ENCODE peak calls at places on chromosomes 16 and 17, in eight cellular contexts. One of them, this sample, is unnamed. For H3K4me1, the result is how much of the 10 kb centered on the place peaks cover.

GRCh38 chr17:79126139-79126538 is 51.5 kb downstream of the ENGASE start:
- DNase-seq in thoracic aorta: no peak
- DNase-seq in esophagus muscularis mucosa: no peak
- DNase-seq in GM12878: no peak
- DNase-seq in A549: no peak
- DNase-seq in spleen: no peak
- DNase-seq in SK-N-SH: peak
- DNase-seq in RWPE2: no peak
- DNase-seq in this sample: peak

GRCh38 chr17:64506576-64507417 is at the start of gene CEP95:
- DNase-seq in spleen: peak
- DNase-seq in thoracic aorta: peak
- DNase-seq in RWPE2: peak
- DNase-seq in esophagus muscularis mucosa: peak
- DNase-seq in GM12878: peak
- DNase-seq in SK-N-SH: peak
- DNase-seq in A549: no peak
- DNase-seq in this sample: no peak

GRCh38 chr17:7515912-7516610 is 31.9 kb downstream of the POLR2A start:
- DNase-seq in GM12878: no peak
- DNase-seq in spleen: no peak
- DNase-seq in SK-N-SH: no peak
- DNase-seq in RWPE2: no peak
- DNase-seq in esophagus muscularis mucosa: no peak
- DNase-seq in thoracic aorta: no peak
- DNase-seq in A549: no peak
- DNase-seq in this sample: no peak

GRCh38 chr16:84138824-84139627 is 6.0 kb downstream of the HSDL1 start:
- DNase-seq in GM12878: peak
- DNase-seq in A549: no peak
- DNase-seq in SK-N-SH: no peak
- DNase-seq in spleen: no peak
- DNase-seq in esophagus muscularis mucosa: no peak
- DNase-seq in thoracic aorta: no peak
- DNase-seq in RWPE2: no peak
- DNase-seq in this sample: no peak

GRCh38 chr17:79415365-79415764 is 195.5 kb downstream of the RBFOX3 start:
- DNase-seq in thoracic aorta: no peak
- DNase-seq in spleen: no peak
- DNase-seq in GM12878: no peak
- DNase-seq in RWPE2: no peak
- DNase-seq in esophagus muscularis mucosa: no peak
- DNase-seq in A549: no peak
- DNase-seq in SK-N-SH: no peak
- DNase-seq in this sample: no peak

GRCh38 chr17:76569607-76570279 is 15.9 kb downstream of the ST6GALNAC2 start:
- DNase-seq in thoracic aorta: no peak
- DNase-seq in SK-N-SH: peak
- DNase-seq in RWPE2: no peak
- DNase-seq in GM12878: no peak
- DNase-seq in esophagus muscularis mucosa: no peak
- DNase-seq in A549: no peak
- DNase-seq in spleen: peak
- DNase-seq in this sample: no peak

GRCh38 chr17:57109393-57110151 is 24.5 kb downstream of the AKAP1 start:
- DNase-seq in spleen: no peak
- DNase-seq in SK-N-SH: no peak
- DNase-seq in esophagus muscularis mucosa: no peak
- DNase-seq in thoracic aorta: no peak
- DNase-seq in GM12878: no peak
- DNase-seq in A549: no peak
- DNase-seq in RWPE2: no peak
- DNase-seq in this sample: peak

GRCh38 chr17:59373879-59374495 is 42.5 kb downstream of the YPEL2 start:
- DNase-seq in thoracic aorta: no peak
- DNase-seq in esophagus muscularis mucosa: no peak
- DNase-seq in SK-N-SH: no peak
- DNase-seq in RWPE2: no peak
- DNase-seq in A549: no peak
- DNase-seq in GM12878: no peak
- DNase-seq in spleen: no peak
- DNase-seq in this sample: no peak

GRCh38 chr17:79607941-79608728 is 2.7 kb downstream of the RBFOX3 start:
- DNase-seq in A549: no peak
- DNase-seq in RWPE2: no peak
- DNase-seq in esophagus muscularis mucosa: no peak
- DNase-seq in GM12878: no peak
- DNase-seq in spleen: no peak
- DNase-seq in SK-N-SH: peak
- DNase-seq in thoracic aorta: no peak
- DNase-seq in this sample: peak

GRCh38 chr17:58630883-58631522 is 60.8 kb downstream of the TEX14 start:
- DNase-seq in thoracic aorta: no peak
- DNase-seq in spleen: no peak
- DNase-seq in GM12878: no peak
- DNase-seq in SK-N-SH: no peak
- DNase-seq in RWPE2: no peak
- DNase-seq in esophagus muscularis mucosa: no peak
- DNase-seq in A549: no peak
- DNase-seq in this sample: peak

DNA sequence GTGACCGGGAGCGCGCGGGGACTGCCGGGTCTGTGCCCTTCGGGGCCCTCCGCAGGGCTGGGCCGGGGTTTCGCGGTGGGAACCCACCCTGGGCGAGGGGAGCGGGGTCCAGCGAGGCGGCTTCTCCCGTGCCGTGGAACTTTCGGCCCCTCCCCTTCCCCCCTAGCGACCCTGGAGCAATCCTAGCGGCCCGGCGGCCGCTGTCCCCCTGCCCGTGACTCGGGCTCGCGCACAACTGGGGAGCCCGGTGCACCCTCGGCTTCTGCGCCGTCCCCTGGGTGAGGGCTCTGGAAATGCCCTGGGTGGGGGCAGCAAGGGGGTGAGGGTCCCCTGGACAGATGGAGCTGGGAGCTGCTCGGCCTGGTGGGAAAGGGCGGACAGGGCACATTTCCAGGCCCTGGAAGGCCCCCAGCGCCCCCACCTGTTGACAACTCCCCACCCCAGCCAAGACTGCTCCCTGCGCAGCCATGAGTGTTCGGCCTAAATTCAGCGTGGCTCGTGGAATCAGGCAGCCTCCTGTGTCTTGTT is 562 bp downstream of the UTS2R start:
- DNase-seq in spleen: no peak
- DNase-seq in GM12878: no peak
- DNase-seq in RWPE2: peak
- DNase-seq in A549: no peak
- DNase-seq in thoracic aorta: no peak
- DNase-seq in SK-N-SH: peak
- DNase-seq in esophagus muscularis mucosa: no peak
- DNase-seq in this sample: no peak
- H3K4me3 ChIP-seq in spleen: no peak
- H3K4me3 ChIP-seq in GM12878: no peak
- H3K4me3 ChIP-seq in RWPE2: no peak
- H3K4me3 ChIP-seq in A549: no peak
- H3K4me3 ChIP-seq in thoracic aorta: peak
- H3K4me3 ChIP-seq in SK-N-SH: no peak
- H3K4me3 ChIP-seq in esophagus muscularis mucosa: peak
- H3K4me3 ChIP-seq in this sample: no peak

DNA sequence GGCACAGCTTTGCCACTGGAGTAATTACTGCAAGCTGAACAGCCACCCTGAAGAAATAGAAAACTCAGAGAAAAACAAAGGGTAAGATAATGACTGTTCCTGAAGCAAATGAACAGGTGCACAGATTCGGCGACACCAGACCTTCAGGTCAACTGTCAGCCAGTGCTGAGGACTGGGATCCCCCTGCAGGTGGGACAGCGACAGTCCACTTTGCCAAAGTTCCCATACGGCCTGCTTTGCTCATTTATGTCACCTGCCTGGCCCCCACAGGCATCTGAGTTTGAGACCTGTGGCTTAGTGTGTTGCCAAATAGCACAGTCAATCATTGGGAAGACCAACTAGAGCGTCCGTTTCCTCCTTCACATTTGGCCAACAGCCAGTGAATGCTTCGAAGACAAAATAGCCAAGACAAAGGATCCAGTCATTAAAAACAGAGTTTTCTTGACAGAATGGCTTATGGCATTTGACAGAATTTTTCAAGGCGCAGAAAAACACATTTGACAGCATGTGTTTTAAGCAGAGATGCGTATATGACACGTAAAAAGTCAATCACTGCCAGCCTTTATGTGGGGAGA is 113.8 kb downstream of the ABCC12 start:
- DNase-seq in RWPE2: no peak
- DNase-seq in SK-N-SH: no peak
- DNase-seq in spleen: no peak
- DNase-seq in esophagus muscularis mucosa: no peak
- DNase-seq in GM12878: no peak
- DNase-seq in thoracic aorta: no peak
- DNase-seq in A549: no peak
- DNase-seq in this sample: peak
- TF ChIP-seq CTCF in RWPE2: peak
- TF ChIP-seq CTCF in SK-N-SH: no peak
- TF ChIP-seq CTCF in spleen: no peak
- TF ChIP-seq CTCF in esophagus muscularis mucosa: no peak
- TF ChIP-seq CTCF in GM12878: no peak
- TF ChIP-seq CTCF in thoracic aorta: no peak
- TF ChIP-seq CTCF in A549: no peak
- TF ChIP-seq CTCF in this sample: peak

DNA sequence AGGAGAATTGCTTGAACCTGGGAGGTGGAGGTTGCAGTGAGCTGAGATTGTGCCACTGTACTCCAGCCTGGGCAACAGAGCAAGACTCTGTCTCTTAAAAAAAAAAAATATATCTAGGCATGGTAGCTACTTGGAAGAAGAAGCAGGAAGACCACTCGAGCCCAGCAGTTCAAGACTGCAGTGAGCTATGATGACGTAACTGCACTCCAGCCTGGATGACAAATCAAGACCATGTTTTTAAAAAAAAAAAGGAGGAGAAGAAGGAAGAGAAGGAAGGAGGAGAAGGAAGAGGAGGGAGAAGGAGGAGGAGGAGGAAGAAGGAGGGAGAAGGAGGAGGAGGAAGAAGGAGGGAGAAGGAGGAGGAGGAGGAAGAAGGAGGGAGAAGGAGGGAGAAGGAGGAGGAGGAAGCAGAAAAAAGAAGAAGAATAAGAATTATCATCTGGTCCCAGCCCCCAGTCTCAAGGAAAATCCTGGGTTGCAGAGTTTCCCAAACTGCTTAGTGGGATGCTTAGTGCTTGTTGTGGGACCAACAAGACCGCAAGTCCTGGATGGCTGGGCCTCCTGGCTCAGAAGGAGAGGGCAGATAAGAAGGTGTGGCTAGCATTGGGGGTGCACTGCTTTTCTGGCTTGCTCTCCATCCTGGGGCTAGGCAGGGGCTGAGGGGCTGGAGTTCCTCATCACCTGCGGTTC is 3.7 kb upstream of the DRC7 start:
- DNase-seq in GM12878: no peak
- DNase-seq in SK-N-SH: no peak
- DNase-seq in RWPE2: no peak
- DNase-seq in spleen: peak
- DNase-seq in thoracic aorta: no peak
- DNase-seq in esophagus muscularis mucosa: no peak
- DNase-seq in A549: no peak
- DNase-seq in this sample: no peak
- H3K4me1 ChIP-seq in GM12878: under half
- H3K4me1 ChIP-seq in SK-N-SH: under half
- H3K4me1 ChIP-seq in RWPE2: under half
- H3K4me1 ChIP-seq in spleen: under half
- H3K4me1 ChIP-seq in thoracic aorta: under half
- H3K4me1 ChIP-seq in esophagus muscularis mucosa: under half
- H3K4me1 ChIP-seq in A549: under half
- H3K4me1 ChIP-seq in this sample: under half

DNA sequence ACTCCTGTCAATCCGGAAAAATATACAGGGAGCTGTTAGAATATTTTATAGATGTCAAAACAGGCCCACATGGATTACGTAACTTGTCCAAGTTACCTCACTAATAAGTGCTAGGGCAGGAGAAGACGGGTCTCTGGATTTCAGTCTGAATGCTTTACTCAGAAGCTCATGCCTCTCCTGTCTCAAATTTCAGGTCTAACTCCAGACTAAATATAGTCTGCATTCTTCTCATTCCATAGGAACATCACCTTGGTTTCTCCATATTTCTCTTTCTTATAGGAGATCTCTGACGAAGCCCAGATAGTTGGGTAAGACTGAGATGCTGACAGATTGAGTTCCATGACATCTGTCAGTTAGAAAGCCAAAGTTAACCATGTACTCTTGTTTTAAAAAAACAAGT is 174.2 kb downstream of the STX8 start:
- DNase-seq in SK-N-SH: no peak
- DNase-seq in thoracic aorta: no peak
- DNase-seq in esophagus muscularis mucosa: no peak
- DNase-seq in RWPE2: no peak
- DNase-seq in A549: peak
- DNase-seq in GM12878: no peak
- DNase-seq in spleen: no peak
- DNase-seq in this sample: peak
- H3K4me3 ChIP-seq in SK-N-SH: no peak
- H3K4me3 ChIP-seq in thoracic aorta: no peak
- H3K4me3 ChIP-seq in esophagus muscularis mucosa: no peak
- H3K4me3 ChIP-seq in RWPE2: no peak
- H3K4me3 ChIP-seq in A549: no peak
- H3K4me3 ChIP-seq in GM12878: no peak
- H3K4me3 ChIP-seq in spleen: no peak
- H3K4me3 ChIP-seq in this sample: no peak

DNA sequence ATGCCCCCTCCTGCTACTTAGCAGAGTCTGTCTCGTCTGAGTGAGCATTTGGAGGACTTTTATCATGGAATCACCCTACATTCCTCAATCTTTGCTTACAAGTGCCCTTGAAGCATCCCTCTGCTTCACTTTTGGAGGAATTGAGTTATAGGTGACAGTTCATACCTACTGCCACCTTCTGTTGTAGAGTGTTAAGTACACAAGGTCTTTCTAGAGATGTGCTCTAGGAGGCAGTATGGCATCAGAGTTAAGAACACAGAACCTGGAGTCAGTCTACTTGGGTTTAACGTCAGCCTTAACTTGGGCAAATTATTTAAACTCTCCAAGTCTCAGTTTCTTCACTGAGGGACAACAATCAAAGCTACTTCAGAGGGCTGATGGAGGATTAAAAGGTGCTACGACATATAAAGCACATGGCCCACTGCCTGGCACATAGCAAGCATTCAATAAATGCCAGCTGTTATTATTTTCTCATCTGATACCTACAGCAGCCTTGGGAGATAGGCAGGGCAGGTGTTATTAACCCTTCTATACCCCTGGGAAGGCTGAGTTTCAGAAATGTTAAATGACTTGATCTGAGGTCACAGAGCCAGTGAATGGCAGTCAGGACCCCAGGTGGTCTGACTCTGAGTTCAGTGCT is 62.2 kb downstream of the UTP18 start:
- DNase-seq in thoracic aorta: no peak
- DNase-seq in A549: peak
- DNase-seq in GM12878: no peak
- DNase-seq in esophagus muscularis mucosa: no peak
- DNase-seq in SK-N-SH: peak
- DNase-seq in spleen: no peak
- DNase-seq in RWPE2: no peak
- DNase-seq in this sample: no peak
- TF ChIP-seq CTCF in thoracic aorta: no peak
- TF ChIP-seq CTCF in A549: peak
- TF ChIP-seq CTCF in GM12878: peak
- TF ChIP-seq CTCF in esophagus muscularis mucosa: peak
- TF ChIP-seq CTCF in SK-N-SH: peak
- TF ChIP-seq CTCF in spleen: peak
- TF ChIP-seq CTCF in RWPE2: peak
- TF ChIP-seq CTCF in this sample: peak